ENCODE peak calls at places on chromosomes 4 and X, in seven cellular contexts. F is AG09309, D is astrocyte of the spinal cord, R is ACHN, W is AG20443, H is dorsolateral prefrontal cortex, P is posterior cingulate gyrus. S is an unnamed sample.

GRCh38 chr4:80184053-80184790 is 13.1 kb upstream of the PRDM8 start:
- DNase-seq in W (peak), F (no peak), P (peak), R (peak), H (peak), D (peak), S (peak)

GRCh38 chr4:155679343-155679742 is 12.7 kb downstream of the GUCY1A1 start:
- DNase-seq in P (no peak), R (no peak), D (no peak), W (peak), F (peak), H (no peak), S (peak)

GRCh38 chr4:532588-533317 is 33.7 kb downstream of the PIGG start:
- DNase-seq in F (no peak), P (no peak), H (no peak), R (peak), D (no peak), W (no peak), S (peak)

GRCh38 chr4:36399762-36400353 is 118.4 kb downstream of the DTHD1 start:
- DNase-seq in F (no peak), H (no peak), R (peak), P (no peak), D (peak), W (no peak), S (no peak)

GRCh38 chrX:51955200-51955599 is 61.8 kb downstream of the MAGED1 start:
- DNase-seq in P (no peak), F (no peak), H (no peak), D (no peak), R (no peak), W (no peak), S (no peak)

GRCh38 chr4:149765630-149766029 is 50.0 kb downstream of the IQCM start:
- DNase-seq in F (no peak), R (peak), P (no peak), H (no peak), D (peak), W (peak), S (peak)

GRCh38 chr4:102693266-102693850 is 67.4 kb downstream of the MANBA start:
- DNase-seq in F (no peak), W (no peak), D (no peak), P (no peak), R (no peak), H (no peak), S (no peak)

GRCh38 chr4:157196050-157196449 is 24.5 kb upstream of the GRIA2 start:
- DNase-seq in R (no peak), W (no peak), P (no peak), F (no peak), H (no peak), D (no peak), S (no peak)

GRCh38 chr4:159946983-159947645 is 844.2 kb downstream of the RAPGEF2 start:
- DNase-seq in D (peak), R (peak), W (peak), P (no peak), H (no peak), F (peak), S (peak)

GRCh38 chrX:150766351-150767044 is 73.3 kb downstream of the MTMR1 start:
- DNase-seq in P (no peak), D (no peak), R (no peak), W (no peak), H (no peak), F (no peak), S (no peak)

GRCh38 chrX:71181910-71182799 is 37.5 kb downstream of the NLGN3 start:
- DNase-seq in D (peak), F (peak), R (peak), H (peak), W (peak), P (peak), S (peak)

GRCh38 chrX:17621566-17622270 is 115.6 kb upstream of the SCML1 start:
- DNase-seq in D (no peak), H (no peak), R (no peak), W (no peak), F (no peak), P (no peak), S (no peak)

GRCh38 chrX:31186693-31187338 is 115.0 kb upstream of the FTHL17 start:
- DNase-seq in F (no peak), P (no peak), H (no peak), D (no peak), W (no peak), R (no peak), S (no peak)

GRCh38 chr4:173168396-173169177 is at the start of gene GALNT7:
- DNase-seq in W (peak), R (peak), F (no peak), D (peak), P (peak), H (peak), S (peak)

GRCh38 chrX:48468247-48468671 is 1.8 kb downstream of the SLC38A5 start:
- DNase-seq in D (no peak), H (no peak), R (no peak), F (no peak), W (peak), P (peak), S (no peak)

GRCh38 chrX:101395789-101396188 is 5.0 kb downstream of the RPL36A start:
- DNase-seq in P (no peak), D (no peak), W (no peak), F (no peak), H (no peak), R (no peak), S (no peak)

GRCh38 chr4:53055716-53056413 is 193.7 kb downstream of the RASL11B start:
- DNase-seq in R (no peak), P (no peak), D (peak), H (no peak), F (no peak), W (no peak), S (no peak)

GRCh38 chr4:175351473-175351872 is 433.3 kb downstream of the ADAM29 start:
- DNase-seq in P (no peak), F (no peak), W (no peak), D (no peak), R (no peak), H (no peak), S (no peak)

GRCh38 chr4:7266525-7267292 is 74.4 kb downstream of the SORCS2 start:
- DNase-seq in W (peak), R (peak), P (no peak), H (no peak), F (peak), D (peak), S (peak)